ENCODE peak calls at places on chromosomes 4 and X, in four cellular contexts. One of them, this sample, is unnamed.

GRCh38 chr4:154086247-154086646 is 297.4 kb upstream of the SFRP2 start:
- DNase-seq in BJ: no peak
- DNase-seq in AG20443: no peak
- DNase-seq in HT1080: peak
- DNase-seq in this sample: no peak

GRCh38 chrX:51742586-51742985 is 656 bp upstream of the GSPT2 start:
- DNase-seq in BJ: no peak
- DNase-seq in AG20443: no peak
- DNase-seq in HT1080: no peak
- DNase-seq in this sample: no peak

GRCh38 chr4:138734746-138735145 is 280.8 kb upstream of the NOCT start:
- DNase-seq in BJ: peak
- DNase-seq in AG20443: peak
- DNase-seq in HT1080: no peak
- DNase-seq in this sample: no peak

GRCh38 chr4:150769235-150769634 is 187.3 kb downstream of the MAB21L2 start:
- DNase-seq in BJ: no peak
- DNase-seq in AG20443: peak
- DNase-seq in HT1080: peak
- DNase-seq in this sample: peak

GRCh38 chr4:57401586-57401985 is 291.4 kb upstream of the IGFBP7 start:
- DNase-seq in BJ: no peak
- DNase-seq in AG20443: no peak
- DNase-seq in HT1080: no peak
- DNase-seq in this sample: no peak

GRCh38 chr4:74054483-74055032 is 16.1 kb upstream of the CXCL3 start:
- DNase-seq in BJ: no peak
- DNase-seq in AG20443: no peak
- DNase-seq in HT1080: no peak
- DNase-seq in this sample: no peak

GRCh38 chr4:156558365-156559025 is 413.1 kb downstream of the PDGFC start:
- DNase-seq in BJ: no peak
- DNase-seq in AG20443: no peak
- DNase-seq in HT1080: no peak
- DNase-seq in this sample: no peak

GRCh38 chrX:9670136-9670905 is 95.3 kb downstream of the GPR143 start:
- DNase-seq in BJ: no peak
- DNase-seq in AG20443: no peak
- DNase-seq in HT1080: peak
- DNase-seq in this sample: peak

GRCh38 chr4:176680668-176681067 is 112.1 kb downstream of the VEGFC start:
- DNase-seq in BJ: no peak
- DNase-seq in AG20443: no peak
- DNase-seq in HT1080: no peak
- DNase-seq in this sample: no peak

GRCh38 chr4:153466637-153467153 is 535 bp downstream of the TMEM131L start:
- DNase-seq in BJ: no peak
- DNase-seq in AG20443: peak
- DNase-seq in HT1080: no peak
- DNase-seq in this sample: no peak

GRCh38 chr4:133147922-133148689 is 988 bp upstream of the PCDH10 start:
- DNase-seq in BJ: no peak
- DNase-seq in AG20443: peak
- DNase-seq in HT1080: no peak
- DNase-seq in this sample: peak

GRCh38 chr4:40056722-40057539 is at the start of gene N4BP2:
- DNase-seq in BJ: no peak
- DNase-seq in AG20443: peak
- DNase-seq in HT1080: peak
- DNase-seq in this sample: peak

GRCh38 chr4:175614880-175615279 is 197.2 kb downstream of the GPM6A start:
- DNase-seq in BJ: no peak
- DNase-seq in AG20443: no peak
- DNase-seq in HT1080: no peak
- DNase-seq in this sample: no peak

GRCh38 chr4:185792384-185793146 is 19.4 kb downstream of the SORBS2 start:
- DNase-seq in BJ: peak
- DNase-seq in AG20443: peak
- DNase-seq in HT1080: peak
- DNase-seq in this sample: peak

GRCh38 chr4:71944956-71945355 is 86.8 kb upstream of the NPFFR2 start:
- DNase-seq in BJ: no peak
- DNase-seq in AG20443: no peak
- DNase-seq in HT1080: peak
- DNase-seq in this sample: no peak

This sample was measured in HFFc6.